ENCODE peak calls at places on chromosomes 4 and X, in nine cellular contexts. W is mesendoderm, E is lung, G is lower lobe of right lung, J is esophagus squamous epithelium, C is cardiac septum, X is A549, F is dorsolateral prefrontal cortex, H is NCI-H2171. O is an unnamed sample.

GRCh38 chr4:15238720-15239119 is 189.1 kb upstream of the C1QTNF7 start:
- DNase-seq in F (no peak), C (no peak), H (no peak), G (no peak), X (peak), W (peak), J (no peak), E (peak), O (no peak)

GRCh38 chrX:43679778-43680177 is 23.7 kb downstream of the MAOA start:
- DNase-seq in E (no peak), W (no peak), F (no peak), C (no peak), G (no peak), J (no peak), H (no peak), X (no peak), O (no peak)

GRCh38 chrX:49003696-49004095 is 1.6 kb upstream of the GRIPAP1 start:
- DNase-seq in G (no peak), W (no peak), X (no peak), E (no peak), J (no peak), F (no peak), H (no peak), C (no peak), O (no peak)

GRCh38 chrX:145825896-145826295 is 8.3 kb downstream of the SLITRK2 start:
- DNase-seq in E (no peak), W (no peak), H (no peak), J (no peak), G (no peak), X (no peak), C (no peak), F (peak), O (no peak)

GRCh38 chr4:61572160-61572559 is 372.0 kb downstream of the ADGRL3 start:
- DNase-seq in C (no peak), J (no peak), E (no peak), G (no peak), W (no peak), F (no peak), H (no peak), X (no peak), O (no peak)

GRCh38 chrX:69615323-69615722 is 590 bp upstream of the EDA start:
- DNase-seq in X (no peak), E (no peak), C (no peak), J (no peak), G (no peak), H (no peak), F (no peak), W (no peak), O (no peak)

GRCh38 chr4:79623125-79623905 is 215.3 kb upstream of the GK2 start:
- DNase-seq in G (no peak), F (peak), J (no peak), C (no peak), E (no peak), H (peak), W (no peak), X (no peak), O (no peak)

GRCh38 chr4:159227984-159228383 is 125.1 kb downstream of the RAPGEF2 start:
- DNase-seq in X (no peak), E (peak), F (peak), H (no peak), G (peak), W (peak), J (no peak), C (peak), O (no peak)

GRCh38 chr4:67762091-67762490 is 7.9 kb upstream of the GNRHR start:
- DNase-seq in J (no peak), X (no peak), G (no peak), C (no peak), H (no peak), W (no peak), E (no peak), F (no peak), O (no peak)

GRCh38 chrX:112967341-112967740 is 126.7 kb upstream of the AMOT start:
- DNase-seq in H (no peak), J (no peak), E (no peak), G (no peak), X (no peak), W (no peak), F (no peak), C (no peak), O (no peak)

GRCh38 chr4:98210293-98210692 is 50.9 kb upstream of the RAP1GDS1 start:
- DNase-seq in C (no peak), H (no peak), G (no peak), W (no peak), F (no peak), X (no peak), E (no peak), J (no peak), O (no peak)

GRCh38 chr4:1379801-1380331 is 26.4 kb downstream of the NKX1-1 start:
- DNase-seq in G (peak), W (no peak), X (no peak), C (peak), E (no peak), F (no peak), H (no peak), J (no peak), O (no peak)

GRCh38 chr4:74297556-74297955 is 10.7 kb upstream of the EPGN start:
- DNase-seq in C (no peak), J (no peak), G (no peak), X (no peak), H (no peak), E (no peak), W (no peak), F (no peak), O (no peak)

GRCh38 chr4:153479118-153479517 is 13.0 kb downstream of the TMEM131L start:
- DNase-seq in J (no peak), F (no peak), C (no peak), X (no peak), W (no peak), G (no peak), H (no peak), E (no peak), O (no peak)

GRCh38 chrX:68833855-68834331 is 5.1 kb downstream of the EFNB1 start:
- DNase-seq in C (peak), E (no peak), G (no peak), H (no peak), X (no peak), W (no peak), F (no peak), J (no peak), O (no peak)

GRCh38 chr4:98890698-98891097 is 38.2 kb downstream of the EIF4E start:
- DNase-seq in C (no peak), E (no peak), X (no peak), G (no peak), J (no peak), F (no peak), H (no peak), W (no peak), O (no peak)

GRCh38 chr4:83356899-83357661 is 22.4 kb upstream of the HPSE start:
- DNase-seq in J (no peak), W (peak), G (no peak), C (no peak), F (no peak), X (no peak), H (no peak), E (no peak), O (no peak)

GRCh38 chrX:153723351-153724251 is 586 bp downstream of the BCAP31 start:
- DNase-seq in J (no peak), F (no peak), W (peak), H (no peak), C (no peak), G (peak), E (peak), X (peak), O (peak)

GRCh38 chr4:137274404-137274803 is 257.9 kb downstream of the PCDH18 start:
- DNase-seq in X (no peak), F (no peak), H (no peak), W (no peak), G (no peak), C (no peak), E (no peak), J (no peak), O (no peak)

GRCh38 chrX:17038681-17039161 is 92.3 kb downstream of the REPS2 start:
- DNase-seq in J (no peak), C (no peak), F (no peak), X (no peak), H (no peak), G (no peak), W (no peak), E (no peak), O (no peak)

GRCh38 chr4:64334964-64335363 is 74.3 kb downstream of the TECRL start:
- DNase-seq in F (no peak), J (no peak), X (no peak), G (no peak), W (no peak), C (no peak), E (no peak), H (no peak), O (no peak)

GRCh38 chr4:7300711-7301095 is 108.4 kb downstream of the SORCS2 start:
- DNase-seq in G (no peak), J (no peak), W (no peak), F (no peak), X (no peak), C (no peak), H (no peak), E (no peak), O (no peak)

O was measured in CD4-positive, alpha-beta T cell.